ENCODE peak calls at places on chromosome 17, in six cellular contexts. U, A, M, T, C and N are unnamed samples.
A peak's percentile ranks its signal among the peaks of the same experiment; 100 is the strongest.

GRCh38 chr17:8362651-8363332 is 13.7 kb downstream of the KRABD2 start:
- DNase-seq in T (no peak), M (no peak), U (no peak), A (no peak), C (no peak), N (no peak)

GRCh38 chr17:76996741-76997694 is 128.8 kb downstream of the MGAT5B start:
- DNase-seq in A (no peak), C (no peak), U (no peak), M (no peak), T (peak; percentile 10), N (no peak)

GRCh38 chr17:55318081-55318480 is 53.3 kb downstream of the HLF start:
- DNase-seq in M (no peak), T (no peak), C (no peak), U (no peak), A (no peak), N (no peak)

GRCh38 chr17:21106316-21106715 is 20.4 kb upstream of the DHRS7B start:
- DNase-seq in T (no peak), U (no peak), M (no peak), A (no peak), C (no peak), N (no peak)

GRCh38 chr17:50634915-50635719 is 436 bp downstream of the ABCC3 start:
- DNase-seq in T (peak; percentile 85), C (no peak), A (no peak), U (no peak), M (no peak), N (no peak)

GRCh38 chr17:51050291-51051033 is 70.2 kb downstream of the SPAG9 start:
- DNase-seq in C (no peak), T (no peak), U (no peak), A (no peak), M (no peak), N (no peak)

GRCh38 chr17:70144260-70144846 is 25.0 kb upstream of the KCNJ2 start:
- DNase-seq in C (peak; percentile 15), U (peak; percentile 15), M (no peak), T (peak; percentile 47), A (peak; percentile 12), N (no peak)

GRCh38 chr17:57442914-57443571 is 186.7 kb downstream of the MSI2 start:
- DNase-seq in M (no peak), U (no peak), T (no peak), C (no peak), A (no peak), N (no peak)

GRCh38 chr17:48915459-48916282 is 7.5 kb downstream of the UBE2Z start:
- DNase-seq in T (no peak), C (no peak), A (no peak), M (no peak), U (no peak), N (no peak)

GRCh38 chr17:17836818-17837379 is at the start of gene SREBF1:
- DNase-seq in C (peak; percentile 71), M (peak; percentile 84), U (peak; percentile 37), T (peak; percentile 87), A (no peak), N (no peak)

GRCh38 chr17:50165466-50165865 is 339 bp upstream of the SGCA start:
- DNase-seq in M (no peak), A (no peak), T (no peak), U (no peak), C (no peak), N (no peak)

GRCh38 chr17:7101531-7101930 is 13.1 kb downstream of the ASGR2 start:
- DNase-seq in T (no peak), A (no peak), U (no peak), C (no peak), M (no peak), N (no peak)

GRCh38 chr17:73324711-73325526 is 13.1 kb upstream of the CDC42EP4 start:
- DNase-seq in T (peak; percentile 55), U (no peak), A (no peak), M (no peak), C (no peak), N (no peak)

GRCh38 chr17:73320601-73321264 is 8.9 kb upstream of the CDC42EP4 start:
- DNase-seq in T (peak; percentile 54), C (no peak), U (no peak), A (no peak), M (no peak), N (no peak)

GRCh38 chr17:73323622-73324455 is 12.0 kb upstream of the CDC42EP4 start:
- DNase-seq in M (no peak), A (no peak), U (no peak), T (peak; percentile 41), C (no peak), N (no peak)

GRCh38 chr17:73331060-73331459 is 19.3 kb upstream of the CDC42EP4 start:
- DNase-seq in C (no peak), U (no peak), A (no peak), T (no peak), M (no peak), N (no peak)

GRCh38 chr17:73325527-73325842 is 13.7 kb upstream of the CDC42EP4 start:
- DNase-seq in A (no peak), M (no peak), T (no peak), U (no peak), C (no peak), N (no peak)
- TF ChIP-seq SIN3A in A (no peak), M (no peak), T (no peak), U (no peak), C (no peak), N (no peak)

GRCh38 chr17:82219753-82220709 is 7.4 kb upstream of the CCDC57 start:
- DNase-seq in M (no peak), T (peak; percentile 22), A (no peak), U (no peak), C (no peak), N (no peak)
- TF ChIP-seq SIN3A in M (no peak), T (no peak), A (no peak), U (no peak), C (no peak), N (no peak)

GRCh38 chr17:81330884-81331245 is 35.8 kb upstream of the SLC38A10 start:
- DNase-seq in A (no peak), U (no peak), C (no peak), M (no peak), T (no peak), N (no peak)

GRCh38 chr17:81328489-81328888 is 33.4 kb upstream of the SLC38A10 start:
- DNase-seq in A (no peak), U (no peak), C (no peak), M (no peak), T (no peak), N (no peak)

GRCh38 chr17:81328925-81329278 is 33.8 kb upstream of the SLC38A10 start:
- DNase-seq in U (no peak), T (peak; percentile 72), A (no peak), C (no peak), M (no peak), N (no peak)

GRCh38 chr17:81329927-81330883 is 35.1 kb upstream of the SLC38A10 start:
- DNase-seq in A (no peak), C (no peak), M (no peak), U (peak; percentile 69), T (no peak), N (no peak)

DNA sequence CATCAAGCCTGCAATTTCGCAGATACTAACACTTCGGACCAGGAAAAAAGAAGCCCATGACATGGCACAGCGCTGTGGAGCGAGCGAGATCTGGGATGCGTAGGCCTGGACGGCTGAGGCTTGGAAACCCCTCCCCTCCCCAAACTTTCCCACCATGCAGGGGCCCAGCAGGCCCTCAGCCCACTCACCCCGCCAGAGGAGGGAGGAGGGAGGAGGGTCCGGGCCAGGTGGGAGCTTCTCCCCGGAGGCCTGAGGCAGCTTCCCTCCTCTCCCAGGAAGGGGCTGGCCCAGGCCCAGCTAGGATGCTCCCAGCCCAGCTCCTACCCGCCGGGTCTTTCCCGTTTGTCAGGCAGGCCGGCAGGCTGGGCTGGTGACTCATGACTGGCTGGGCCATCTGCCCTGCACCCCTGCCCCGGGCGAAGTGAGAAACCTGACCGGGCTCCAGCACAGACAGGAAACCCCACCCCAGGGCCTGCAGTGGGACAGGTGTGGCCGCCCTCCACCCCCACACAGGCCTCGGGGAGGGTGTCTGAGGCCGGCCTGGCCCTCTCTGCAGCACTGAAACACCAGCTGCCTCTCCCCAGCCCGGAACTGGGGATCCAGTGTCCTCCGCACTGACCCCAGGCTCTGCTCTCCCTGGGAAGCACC is 34.3 kb upstream of the SLC38A10 start:
- DNase-seq in M (peak; percentile 78), U (peak; percentile 79), T (peak; percentile 91), C (peak; percentile 63), A (peak; percentile 91), N (no peak)
- TF ChIP-seq SIN3A in M (no peak), U (no peak), T (no peak), C (no peak), A (no peak), N (peak; percentile 45)

GRCh38 chr17:65389426-65389825 is 172.0 kb downstream of the AXIN2 start:
- DNase-seq in M (no peak), U (no peak), T (no peak), C (no peak), A (no peak), N (no peak)

GRCh38 chr17:65388911-65389310 is 172.5 kb downstream of the AXIN2 start:
- DNase-seq in A (no peak), T (no peak), U (no peak), M (no peak), C (no peak), N (no peak)

GRCh38 chr17:65393514-65393913 is 167.9 kb downstream of the AXIN2 start:
- DNase-seq in M (no peak), T (no peak), C (no peak), A (no peak), U (no peak), N (no peak)

GRCh38 chr17:65387322-65387721 is 174.1 kb downstream of the AXIN2 start:
- DNase-seq in T (no peak), M (no peak), U (no peak), C (no peak), A (no peak), N (no peak)

DNA sequence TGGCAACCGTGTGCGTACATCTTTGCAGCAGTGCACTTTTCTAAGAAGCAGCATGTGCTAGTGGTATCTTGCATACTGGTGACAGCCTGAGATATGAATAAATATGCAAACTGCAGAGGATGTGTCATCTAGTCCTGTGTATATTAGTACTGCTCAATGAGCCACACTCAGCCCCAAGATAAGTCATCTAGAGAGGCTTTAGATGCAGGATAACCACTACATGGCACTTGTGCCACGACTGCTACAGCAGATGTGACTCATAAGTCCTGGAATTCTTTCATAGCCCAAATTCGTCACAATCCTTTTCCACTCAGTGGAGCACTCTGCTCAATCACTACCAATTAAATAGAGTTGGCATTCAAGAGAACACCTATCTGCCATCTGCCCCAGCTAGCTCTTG is 171.5 kb downstream of the AXIN2 start:
- DNase-seq in U (no peak), A (peak; percentile 4), T (no peak), M (no peak), C (no peak), N (no peak)
- TF ChIP-seq SIN3A in U (no peak), A (no peak), T (no peak), M (no peak), C (no peak), N (no peak)